ENCODE peak calls at places on chromosomes 13 and 19, in ten cellular contexts. D is stimulated activated CD8-positive, alpha-beta memory T cell treated with anti-CD3 and anti-CD28 coated beads, Interleukin-7, amount 100 ng/mL, for 24 hours; Z is NCI-H2029; F is substantia nigra; K is HCT116; V is Kasumi-1; L is nucleus accumbens; T is lung microvascular endothelial cell; I is non-pigmented ciliary epithelial cell; S is SW 1271. G is an unnamed sample.

GRCh38 chr13:110269509-110270185 is 37.3 kb downstream of the COL4A1 start:
- DNase-seq in Z (no peak), S (no peak), L (no peak), V (no peak), F (no peak), K (no peak), I (no peak), D (no peak), T (no peak), G (no peak)

GRCh38 chr13:90675129-90675528 is 672.4 kb upstream of the MIR17HG start:
- DNase-seq in K (no peak), S (no peak), D (no peak), T (no peak), I (no peak), F (no peak), L (no peak), V (no peak), Z (no peak), G (no peak)

GRCh38 chr19:35889370-35890112 is 10.8 kb downstream of the NFKBID start:
- DNase-seq in L (no peak), S (no peak), V (no peak), T (no peak), K (no peak), I (no peak), F (no peak), D (no peak), Z (no peak), G (no peak)

GRCh38 chr19:29366757-29367156 is 153.8 kb upstream of the UQCRFS1 start:
- DNase-seq in I (no peak), K (no peak), S (no peak), T (no peak), V (no peak), F (no peak), D (no peak), Z (no peak), L (no peak), G (peak)

GRCh38 chr19:55624109-55625003 is at the start of gene ZNF784:
- DNase-seq in Z (peak), K (peak), L (peak), I (no peak), T (peak), F (peak), V (peak), D (peak), S (peak), G (peak)

GRCh38 chr19:33217881-33218280 is 7.8 kb downstream of the SLC7A10 start:
- DNase-seq in T (no peak), L (no peak), K (no peak), I (no peak), V (no peak), S (no peak), Z (no peak), F (no peak), D (no peak), G (no peak)

GRCh38 chr13:112444001-112444311 is 67.8 kb downstream of the SPACA7 start:
- DNase-seq in I (no peak), Z (peak), T (peak), K (peak), D (peak), V (peak), F (peak), S (no peak), L (peak), G (peak)

GRCh38 chr19:50898018-50898417 is 13.2 kb downstream of the KLK4 start:
- DNase-seq in S (no peak), V (no peak), K (no peak), D (no peak), L (no peak), F (no peak), I (no peak), Z (no peak), T (no peak), G (no peak)

GRCh38 chr19:50921391-50922315 is 10.5 kb upstream of the KLK4 start:
- DNase-seq in K (no peak), F (no peak), T (no peak), V (no peak), Z (no peak), I (no peak), L (no peak), D (no peak), S (peak), G (no peak)

GRCh38 chr19:12987781-12988180 is 7.5 kb upstream of the NFIX start:
- DNase-seq in I (no peak), Z (no peak), V (no peak), T (no peak), D (no peak), S (no peak), L (no peak), F (no peak), K (no peak), G (no peak)

GRCh38 chr13:47215741-47216140 is 318.9 kb upstream of the HTR2A start:
- DNase-seq in I (peak), S (peak), V (no peak), D (no peak), T (no peak), Z (no peak), K (no peak), F (no peak), L (no peak), G (no peak)

GRCh38 chr19:53503126-53503525 is 34.8 kb upstream of the ZNF331 start:
- DNase-seq in T (no peak), L (no peak), F (no peak), S (no peak), K (no peak), I (no peak), Z (no peak), V (no peak), D (no peak), G (no peak)

GRCh38 chr19:17737690-17738153 is 13.6 kb upstream of the FCHO1 start:
- DNase-seq in L (no peak), Z (no peak), V (no peak), K (no peak), T (no peak), I (no peak), S (peak), D (no peak), F (no peak), G (no peak)

GRCh38 chr19:3516675-3517207 is 10.6 kb downstream of the FZR1 start:
- DNase-seq in D (no peak), S (no peak), I (no peak), Z (peak), F (no peak), K (no peak), T (no peak), V (no peak), L (no peak), G (no peak)

GRCh38 chr13:107649071-107649470 is 566.3 kb downstream of the LIG4 start:
- DNase-seq in S (no peak), V (no peak), K (no peak), Z (no peak), F (no peak), L (no peak), D (no peak), T (peak), I (no peak), G (no peak)

GRCh38 chr13:19592657-19593175 is 31.4 kb upstream of the TPTE2 start:
- DNase-seq in L (no peak), K (no peak), F (no peak), Z (no peak), D (no peak), T (no peak), V (peak), I (no peak), S (no peak), G (no peak)

GRCh38 chr19:57465680-57466381 is 8.9 kb upstream of the VN1R1 start:
- DNase-seq in K (peak), S (peak), V (peak), L (no peak), T (peak), Z (peak), I (no peak), F (no peak), D (no peak), G (peak)

GRCh38 chr13:100230813-100231575 is 142.1 kb downstream of the PCCA start:
- DNase-seq in Z (no peak), L (no peak), D (no peak), F (no peak), V (no peak), I (no peak), S (no peak), T (no peak), K (no peak), G (no peak)

GRCh38 chr13:102620512-102620911 is 23.7 kb downstream of the TPP2 start:
- DNase-seq in D (no peak), Z (no peak), L (no peak), S (no peak), I (no peak), K (no peak), F (no peak), V (no peak), T (no peak), G (no peak)

GRCh38 chr19:18029617-18030338 is 21.8 kb downstream of the ARRDC2 start:
- DNase-seq in K (peak), V (no peak), L (no peak), S (peak), T (peak), Z (peak), I (no peak), D (no peak), F (no peak), G (no peak)

GRCh38 chr19:37551123-37551993 is 43.2 kb downstream of the ZNF571 start:
- DNase-seq in D (no peak), V (no peak), S (no peak), F (no peak), L (no peak), Z (no peak), T (peak), I (no peak), K (no peak), G (peak)

GRCh38 chr13:71758823-71759222 is 108.2 kb downstream of the DACH1 start:
- DNase-seq in S (no peak), F (no peak), K (no peak), T (no peak), I (no peak), L (no peak), V (no peak), D (no peak), Z (no peak), G (no peak)

GRCh38 chr19:10760268-10760944 is 42.5 kb downstream of the DNM2 start:
- DNase-seq in K (peak), I (peak), V (no peak), D (no peak), F (no peak), S (no peak), T (no peak), L (no peak), Z (no peak), G (peak)

GRCh38 chr13:41864658-41865057 is 96.3 kb downstream of the VWA8 start:
- DNase-seq in V (peak), F (no peak), K (no peak), D (no peak), T (no peak), Z (no peak), I (no peak), L (no peak), S (no peak), G (no peak)

GRCh38 chr13:74134777-74135305 is 637 bp upstream of the KLF12 start:
- DNase-seq in L (no peak), Z (peak), K (no peak), D (peak), I (no peak), V (no peak), S (peak), T (no peak), F (no peak), G (peak)

GRCh38 chr19:41449079-41449864 is 6.3 kb downstream of the ERICH4 start:
- DNase-seq in L (peak), F (peak), V (peak), I (no peak), K (peak), S (peak), T (peak), D (peak), Z (peak), G (peak)

GRCh38 chr19:50406156-50406820 is 12.4 kb upstream of the SPIB start:
- DNase-seq in V (no peak), K (no peak), Z (no peak), L (no peak), T (no peak), I (no peak), S (no peak), F (no peak), D (no peak), G (no peak)

G was measured in GM10248.